ENCODE peak calls at places on chromosomes 6 and 20, in four cellular contexts. One of them, this sample, is unnamed.

GRCh38 chr20:38369387-38369786 is 23.1 kb downstream of the LBP start:
- DNase-seq in bronchial epithelial cell: peak; percentile 17
- DNase-seq in A549: no peak
- DNase-seq in mucosa of gallbladder: no peak
- DNase-seq in this sample: no peak

GRCh38 chr20:25282796-25283195 is 34.9 kb downstream of the PYGB start:
- DNase-seq in bronchial epithelial cell: no peak
- DNase-seq in A549: no peak
- DNase-seq in mucosa of gallbladder: no peak
- DNase-seq in this sample: no peak

GRCh38 chr20:56217820-56218219 is 30.7 kb upstream of the MC3R start:
- DNase-seq in bronchial epithelial cell: no peak
- DNase-seq in A549: no peak
- DNase-seq in mucosa of gallbladder: no peak
- DNase-seq in this sample: no peak

GRCh38 chr6:147448212-147448611 is 60.3 kb upstream of the SAMD5 start:
- DNase-seq in bronchial epithelial cell: peak; percentile 44
- DNase-seq in A549: no peak
- DNase-seq in mucosa of gallbladder: no peak
- DNase-seq in this sample: no peak

GRCh38 chr6:36075656-36076055 is 48.0 kb downstream of the MAPK14 start:
- DNase-seq in bronchial epithelial cell: peak; percentile 31
- DNase-seq in A549: peak; percentile 13
- DNase-seq in mucosa of gallbladder: no peak
- DNase-seq in this sample: no peak

GRCh38 chr6:125099211-125100017 is 54.2 kb upstream of the TPD52L1 start:
- DNase-seq in bronchial epithelial cell: peak; percentile 26
- DNase-seq in A549: peak; percentile 85
- DNase-seq in mucosa of gallbladder: peak; percentile 17
- DNase-seq in this sample: no peak

GRCh38 chr20:46894971-46895905 is 595 bp downstream of the EYA2 start:
- DNase-seq in bronchial epithelial cell: peak; percentile 41
- DNase-seq in A549: no peak
- DNase-seq in mucosa of gallbladder: no peak
- DNase-seq in this sample: no peak

GRCh38 chr20:20064303-20064702 is 12.0 kb downstream of the CFAP61 start:
- DNase-seq in bronchial epithelial cell: no peak
- DNase-seq in A549: no peak
- DNase-seq in mucosa of gallbladder: no peak
- DNase-seq in this sample: no peak

GRCh38 chr6:97240222-97240621 is 42.8 kb downstream of the MMS22L start:
- DNase-seq in bronchial epithelial cell: peak; percentile 80
- DNase-seq in A549: peak; percentile 2
- DNase-seq in mucosa of gallbladder: no peak
- DNase-seq in this sample: no peak

GRCh38 chr6:73131706-73132105 is 93.6 kb downstream of the KHDC1L start:
- DNase-seq in bronchial epithelial cell: peak; percentile 37
- DNase-seq in A549: no peak
- DNase-seq in mucosa of gallbladder: no peak
- DNase-seq in this sample: no peak

GRCh38 chr6:57283096-57283495 is 34.3 kb upstream of the PRIM2 start:
- DNase-seq in bronchial epithelial cell: peak; percentile 81
- DNase-seq in A549: no peak
- DNase-seq in mucosa of gallbladder: no peak
- DNase-seq in this sample: no peak

GRCh38 chr6:130713144-130713543 is 114.1 kb upstream of the SMLR1 start:
- DNase-seq in bronchial epithelial cell: no peak
- DNase-seq in A549: no peak
- DNase-seq in mucosa of gallbladder: no peak
- DNase-seq in this sample: no peak

GRCh38 chr6:154343473-154344308 is 12.9 kb downstream of the IPCEF1 start:
- DNase-seq in bronchial epithelial cell: peak; percentile 87
- DNase-seq in A549: peak; percentile 43
- DNase-seq in mucosa of gallbladder: peak; percentile 52
- DNase-seq in this sample: peak; percentile 24

GRCh38 chr6:169994734-169995133 is 243.3 kb downstream of the ERMARD start:
- DNase-seq in bronchial epithelial cell: no peak
- DNase-seq in A549: no peak
- DNase-seq in mucosa of gallbladder: no peak
- DNase-seq in this sample: no peak

GRCh38 chr20:57004416-57004815 is 262.0 kb downstream of the BMP7 start:
- DNase-seq in bronchial epithelial cell: no peak
- DNase-seq in A549: no peak
- DNase-seq in mucosa of gallbladder: no peak
- DNase-seq in this sample: no peak

GRCh38 chr20:47487175-47487917 is 14.3 kb upstream of the NCOA3 start:
- DNase-seq in bronchial epithelial cell: peak; percentile 47
- DNase-seq in A549: no peak
- DNase-seq in mucosa of gallbladder: no peak
- DNase-seq in this sample: no peak

GRCh38 chr6:37820713-37821069 is 1.2 kb downstream of the ZFAND3 start:
- DNase-seq in bronchial epithelial cell: no peak
- DNase-seq in A549: no peak
- DNase-seq in mucosa of gallbladder: no peak
- DNase-seq in this sample: no peak

GRCh38 chr20:47699804-47700203 is 85.5 kb downstream of the SULF2 start:
- DNase-seq in bronchial epithelial cell: no peak
- DNase-seq in A549: no peak
- DNase-seq in mucosa of gallbladder: no peak
- DNase-seq in this sample: no peak

GRCh38 chr6:132060591-132060990 is 109.4 kb upstream of the CCN2 start:
- DNase-seq in bronchial epithelial cell: peak; percentile 82
- DNase-seq in A549: peak; percentile 14
- DNase-seq in mucosa of gallbladder: no peak
- DNase-seq in this sample: no peak

GRCh38 chr6:161348628-161348994 is 74.8 kb upstream of the AGPAT4 start:
- DNase-seq in bronchial epithelial cell: no peak
- DNase-seq in A549: no peak
- DNase-seq in mucosa of gallbladder: no peak
- DNase-seq in this sample: no peak

GRCh38 chr6:56364482-56365313 is 117.3 kb upstream of the COL21A1 start:
- DNase-seq in bronchial epithelial cell: no peak
- DNase-seq in A549: no peak
- DNase-seq in mucosa of gallbladder: no peak
- DNase-seq in this sample: no peak

GRCh38 chr6:169252805-169253189 is 849 bp downstream of the THBS2 start:
- DNase-seq in bronchial epithelial cell: no peak
- DNase-seq in A549: no peak
- DNase-seq in mucosa of gallbladder: no peak
- DNase-seq in this sample: no peak

GRCh38 chr6:95203153-95203754 is 374.1 kb upstream of the MANEA start:
- DNase-seq in bronchial epithelial cell: peak; percentile 55
- DNase-seq in A549: peak; percentile 37
- DNase-seq in mucosa of gallbladder: no peak
- DNase-seq in this sample: peak; percentile 72

GRCh38 chr6:128597956-128598355 is 77.6 kb upstream of the PTPRK start:
- DNase-seq in bronchial epithelial cell: peak; percentile 96
- DNase-seq in A549: no peak
- DNase-seq in mucosa of gallbladder: no peak
- DNase-seq in this sample: no peak

GRCh38 chr6:155084431-155085123 is 89.5 kb downstream of the TIAM2 start:
- DNase-seq in bronchial epithelial cell: peak; percentile 31
- DNase-seq in A549: no peak
- DNase-seq in mucosa of gallbladder: no peak
- DNase-seq in this sample: no peak

GRCh38 chr6:90403489-90404381 is 107.1 kb upstream of the BACH2 start:
- DNase-seq in bronchial epithelial cell: peak; percentile 53
- DNase-seq in A549: no peak
- DNase-seq in mucosa of gallbladder: peak; percentile 23
- DNase-seq in this sample: no peak

GRCh38 chr6:125598422-125598821 is 151.0 kb upstream of the HEY2 start:
- DNase-seq in bronchial epithelial cell: peak; percentile 97
- DNase-seq in A549: peak; percentile 36
- DNase-seq in mucosa of gallbladder: no peak
- DNase-seq in this sample: no peak

GRCh38 chr20:53382263-53382844 is 211.3 kb downstream of the ZNF217 start:
- DNase-seq in bronchial epithelial cell: no peak
- DNase-seq in A549: no peak
- DNase-seq in mucosa of gallbladder: no peak
- DNase-seq in this sample: no peak

GRCh38 chr6:15985354-15985995 is 143.4 kb upstream of the MYLIP start:
- DNase-seq in bronchial epithelial cell: no peak
- DNase-seq in A549: no peak
- DNase-seq in mucosa of gallbladder: no peak
- DNase-seq in this sample: no peak

GRCh38 chr6:1789092-1789491 is 179.4 kb downstream of the FOXC1 start:
- DNase-seq in bronchial epithelial cell: no peak
- DNase-seq in A549: no peak
- DNase-seq in mucosa of gallbladder: no peak
- DNase-seq in this sample: no peak

GRCh38 chr6:155599571-155599970 is 143.9 kb upstream of the NOX3 start:
- DNase-seq in bronchial epithelial cell: no peak
- DNase-seq in A549: no peak
- DNase-seq in mucosa of gallbladder: no peak
- DNase-seq in this sample: no peak

GRCh38 chr20:62628691-62629090 is 13.6 kb upstream of the SLCO4A1 start:
- DNase-seq in bronchial epithelial cell: peak; percentile 12
- DNase-seq in A549: peak; percentile 18
- DNase-seq in mucosa of gallbladder: no peak
- DNase-seq in this sample: no peak

This sample was measured in NCI-H446 treated with DMSO at 0.1 percent for 48 hours.